ENCODE peak calls at places on chromosomes 11 and 22, in seven cellular contexts. F is stomach, T is NCI-H345, C is NCI-H187 treated with DMSO at 0.1 percent for 48 hours, M is transverse colon, X is IMR-90, D is astrocyte of the spinal cord. N is an unnamed sample.

GRCh38 chr22:36577019-36577418 is 48.1 kb upstream of the EIF3D start:
- DNase-seq in F (no peak), T (no peak), C (no peak), M (no peak), X (peak; percentile 91), D (peak; percentile 84), N (no peak)

GRCh38 chr11:125448136-125448535 is 47.9 kb downstream of the FEZ1 start:
- DNase-seq in F (no peak), T (no peak), C (no peak), M (no peak), X (peak; percentile 75), D (peak; percentile 70), N (no peak)

GRCh38 chr11:12053606-12054361 is 45.4 kb upstream of the DKK3 start:
- DNase-seq in F (no peak), T (no peak), C (no peak), M (no peak), X (peak; percentile 51), D (no peak), N (no peak)

GRCh38 chr11:114183041-114183511 is 113.1 kb upstream of the NNMT start:
- DNase-seq in F (no peak), T (no peak), C (no peak), M (peak; percentile 58), X (no peak), D (no peak), N (no peak)

GRCh38 chr11:36427876-36428275 is 82.2 kb downstream of the TRAF6 start:
- DNase-seq in F (no peak), T (no peak), C (no peak), M (no peak), X (no peak), D (no peak), N (no peak)

GRCh38 chr11:128884703-128885338 is 6.3 kb upstream of the KCNJ5 start:
- DNase-seq in F (peak; percentile 70), T (peak; percentile 75), C (no peak), M (peak; percentile 76), X (peak; percentile 69), D (peak; percentile 70), N (peak; percentile 9)

GRCh38 chr11:69878927-69879733 is 59.9 kb upstream of the FGF3 start:
- DNase-seq in F (no peak), T (no peak), C (no peak), M (peak; percentile 3), X (no peak), D (no peak), N (no peak)

GRCh38 chr11:85718991-85719807 is 33.2 kb upstream of the CCDC89 start:
- DNase-seq in F (no peak), T (no peak), C (no peak), M (no peak), X (peak; percentile 100), D (peak; percentile 98), N (no peak)

GRCh38 chr11:119254239-119254638 is 48.1 kb downstream of the CBL start:
- DNase-seq in F (no peak), T (no peak), C (no peak), M (no peak), X (no peak), D (no peak), N (no peak)